ENCODE peak calls at places on chromosomes 13 and 19, in nine cellular contexts. One of them, this sample, is unnamed.

GRCh38 chr13:99063178-99063577 is 85.3 kb upstream of the DOCK9 start:
- DNase-seq in brain microvascular endothelial cell: no peak
- DNase-seq in AG10803: no peak
- DNase-seq in HFFc6: no peak
- DNase-seq in neural progenitor cell: no peak
- DNase-seq in PC-3: no peak
- DNase-seq in ovary: no peak
- DNase-seq in fibroblast of mammary gland: no peak
- DNase-seq in HCT116: no peak
- DNase-seq in this sample: no peak

GRCh38 chr13:73162912-73163911 is 104.4 kb downstream of the KLF5 start:
- DNase-seq in brain microvascular endothelial cell: no peak
- DNase-seq in AG10803: no peak
- DNase-seq in HFFc6: no peak
- DNase-seq in neural progenitor cell: no peak
- DNase-seq in PC-3: peak; percentile 62
- DNase-seq in ovary: no peak
- DNase-seq in fibroblast of mammary gland: no peak
- DNase-seq in HCT116: peak; percentile 7
- DNase-seq in this sample: no peak

GRCh38 chr13:99280166-99280565 is 22.0 kb upstream of the GPR18 start:
- DNase-seq in brain microvascular endothelial cell: peak; percentile 42
- DNase-seq in AG10803: peak; percentile 85
- DNase-seq in HFFc6: no peak
- DNase-seq in neural progenitor cell: no peak
- DNase-seq in PC-3: no peak
- DNase-seq in ovary: no peak
- DNase-seq in fibroblast of mammary gland: peak; percentile 82
- DNase-seq in HCT116: no peak
- DNase-seq in this sample: no peak

GRCh38 chr13:32829269-32829668 is 187.0 kb upstream of the KL start:
- DNase-seq in brain microvascular endothelial cell: peak; percentile 11
- DNase-seq in AG10803: no peak
- DNase-seq in HFFc6: no peak
- DNase-seq in neural progenitor cell: no peak
- DNase-seq in PC-3: peak; percentile 12
- DNase-seq in ovary: no peak
- DNase-seq in fibroblast of mammary gland: no peak
- DNase-seq in HCT116: no peak
- DNase-seq in this sample: no peak

GRCh38 chr13:27919299-27919933 is 384 bp upstream of the PDX1 start:
- DNase-seq in brain microvascular endothelial cell: no peak
- DNase-seq in AG10803: no peak
- DNase-seq in HFFc6: no peak
- DNase-seq in neural progenitor cell: no peak
- DNase-seq in PC-3: no peak
- DNase-seq in ovary: no peak
- DNase-seq in fibroblast of mammary gland: no peak
- DNase-seq in HCT116: peak; percentile 45
- DNase-seq in this sample: no peak

GRCh38 chr13:114010401-114011101 is 36.7 kb upstream of the C13orf46 start:
- DNase-seq in brain microvascular endothelial cell: no peak
- DNase-seq in AG10803: no peak
- DNase-seq in HFFc6: peak; percentile 21
- DNase-seq in neural progenitor cell: no peak
- DNase-seq in PC-3: no peak
- DNase-seq in ovary: no peak
- DNase-seq in fibroblast of mammary gland: no peak
- DNase-seq in HCT116: no peak
- DNase-seq in this sample: no peak

GRCh38 chr13:38538412-38538811 is 148.5 kb upstream of the FREM2 start:
- DNase-seq in brain microvascular endothelial cell: no peak
- DNase-seq in AG10803: no peak
- DNase-seq in HFFc6: no peak
- DNase-seq in neural progenitor cell: peak; percentile 34
- DNase-seq in PC-3: no peak
- DNase-seq in ovary: no peak
- DNase-seq in fibroblast of mammary gland: no peak
- DNase-seq in HCT116: no peak
- DNase-seq in this sample: peak; percentile 2

GRCh38 chr19:41421314-41421713 is 5.9 kb downstream of the B3GNT8 start:
- DNase-seq in brain microvascular endothelial cell: no peak
- DNase-seq in AG10803: no peak
- DNase-seq in HFFc6: no peak
- DNase-seq in neural progenitor cell: no peak
- DNase-seq in PC-3: no peak
- DNase-seq in ovary: no peak
- DNase-seq in fibroblast of mammary gland: no peak
- DNase-seq in HCT116: no peak
- DNase-seq in this sample: no peak

GRCh38 chr19:47633516-47633915 is 24.6 kb downstream of the BICRA start:
- DNase-seq in brain microvascular endothelial cell: no peak
- DNase-seq in AG10803: no peak
- DNase-seq in HFFc6: no peak
- DNase-seq in neural progenitor cell: no peak
- DNase-seq in PC-3: peak; percentile 73
- DNase-seq in ovary: no peak
- DNase-seq in fibroblast of mammary gland: no peak
- DNase-seq in HCT116: peak; percentile 51
- DNase-seq in this sample: no peak

GRCh38 chr19:13839938-13840750 is 36.8 kb upstream of the NANOS3 start:
- DNase-seq in brain microvascular endothelial cell: no peak
- DNase-seq in AG10803: peak; percentile 61
- DNase-seq in HFFc6: peak; percentile 75
- DNase-seq in neural progenitor cell: no peak
- DNase-seq in PC-3: peak; percentile 95
- DNase-seq in ovary: no peak
- DNase-seq in fibroblast of mammary gland: peak; percentile 50
- DNase-seq in HCT116: no peak
- DNase-seq in this sample: no peak

GRCh38 chr19:36547001-36547732 is 19.1 kb upstream of the ZNF260 start:
- DNase-seq in brain microvascular endothelial cell: no peak
- DNase-seq in AG10803: no peak
- DNase-seq in HFFc6: no peak
- DNase-seq in neural progenitor cell: no peak
- DNase-seq in PC-3: peak; percentile 1
- DNase-seq in ovary: no peak
- DNase-seq in fibroblast of mammary gland: peak; percentile 25
- DNase-seq in HCT116: no peak
- DNase-seq in this sample: no peak

GRCh38 chr13:61136101-61136500 is 279.5 kb downstream of the PCDH20 start:
- DNase-seq in brain microvascular endothelial cell: no peak
- DNase-seq in AG10803: no peak
- DNase-seq in HFFc6: no peak
- DNase-seq in neural progenitor cell: no peak
- DNase-seq in PC-3: no peak
- DNase-seq in ovary: no peak
- DNase-seq in fibroblast of mammary gland: no peak
- DNase-seq in HCT116: no peak
- DNase-seq in this sample: no peak

GRCh38 chr19:3573162-3573857 is 566 bp downstream of the HMG20B start:
- DNase-seq in brain microvascular endothelial cell: no peak
- DNase-seq in AG10803: no peak
- DNase-seq in HFFc6: no peak
- DNase-seq in neural progenitor cell: peak; percentile 61
- DNase-seq in PC-3: no peak
- DNase-seq in ovary: no peak
- DNase-seq in fibroblast of mammary gland: no peak
- DNase-seq in HCT116: no peak
- DNase-seq in this sample: peak; percentile 54

GRCh38 chr19:7257148-7258041 is 36.8 kb downstream of the INSR start:
- DNase-seq in brain microvascular endothelial cell: peak; percentile 44
- DNase-seq in AG10803: peak; percentile 35
- DNase-seq in HFFc6: peak; percentile 0
- DNase-seq in neural progenitor cell: no peak
- DNase-seq in PC-3: peak; percentile 65
- DNase-seq in ovary: peak; percentile 77
- DNase-seq in fibroblast of mammary gland: peak; percentile 73
- DNase-seq in HCT116: peak; percentile 72
- DNase-seq in this sample: no peak

DNA sequence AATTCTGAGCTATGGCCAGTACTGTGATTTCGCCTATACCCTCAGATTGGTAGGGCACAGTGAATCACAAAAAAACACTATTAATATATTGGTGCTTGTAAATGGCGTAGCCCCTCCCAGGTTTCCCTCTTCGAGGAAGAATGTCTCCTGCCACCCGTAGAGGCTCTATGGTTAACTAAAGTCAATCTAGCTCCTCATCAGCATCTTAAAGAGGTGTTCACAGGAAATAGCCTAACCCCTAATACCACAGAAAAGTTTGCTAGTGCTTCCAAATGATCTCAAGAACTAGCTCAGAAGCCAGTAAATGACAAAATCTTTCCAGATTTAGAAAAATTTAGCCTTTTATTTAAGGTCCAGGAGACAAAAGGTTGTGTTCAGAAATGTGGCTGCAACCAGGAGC is 56.3 kb upstream of the DCT start:
- DNase-seq in brain microvascular endothelial cell: no peak
- DNase-seq in AG10803: no peak
- DNase-seq in HFFc6: no peak
- DNase-seq in neural progenitor cell: no peak
- DNase-seq in PC-3: no peak
- DNase-seq in ovary: no peak
- DNase-seq in fibroblast of mammary gland: no peak
- DNase-seq in HCT116: no peak
- DNase-seq in this sample: no peak
- TF ChIP-seq CTCF in brain microvascular endothelial cell: no peak
- TF ChIP-seq CTCF in AG10803: no peak
- TF ChIP-seq CTCF in HFFc6: no peak
- TF ChIP-seq CTCF in neural progenitor cell: no peak
- TF ChIP-seq CTCF in PC-3: no peak
- TF ChIP-seq CTCF in ovary: no peak
- TF ChIP-seq CTCF in fibroblast of mammary gland: no peak
- TF ChIP-seq CTCF in HCT116: no peak
- TF ChIP-seq CTCF in this sample: no peak

GRCh38 chr13:106535552-106536243 is at the start of gene EFNB2:
- DNase-seq in brain microvascular endothelial cell: peak; percentile 75
- DNase-seq in AG10803: peak; percentile 88
- DNase-seq in HFFc6: peak; percentile 76
- DNase-seq in neural progenitor cell: peak; percentile 99
- DNase-seq in PC-3: peak; percentile 94
- DNase-seq in ovary: peak; percentile 89
- DNase-seq in fibroblast of mammary gland: peak; percentile 87
- DNase-seq in HCT116: peak; percentile 85
- DNase-seq in this sample: peak; percentile 91
- TF ChIP-seq CTCF in brain microvascular endothelial cell: peak; percentile 3
- TF ChIP-seq CTCF in AG10803: no peak
- TF ChIP-seq CTCF in HFFc6: no peak
- TF ChIP-seq CTCF in neural progenitor cell: no peak
- TF ChIP-seq CTCF in PC-3: no peak
- TF ChIP-seq CTCF in ovary: no peak
- TF ChIP-seq CTCF in fibroblast of mammary gland: no peak
- TF ChIP-seq CTCF in HCT116: no peak
- TF ChIP-seq CTCF in this sample: no peak

DNA sequence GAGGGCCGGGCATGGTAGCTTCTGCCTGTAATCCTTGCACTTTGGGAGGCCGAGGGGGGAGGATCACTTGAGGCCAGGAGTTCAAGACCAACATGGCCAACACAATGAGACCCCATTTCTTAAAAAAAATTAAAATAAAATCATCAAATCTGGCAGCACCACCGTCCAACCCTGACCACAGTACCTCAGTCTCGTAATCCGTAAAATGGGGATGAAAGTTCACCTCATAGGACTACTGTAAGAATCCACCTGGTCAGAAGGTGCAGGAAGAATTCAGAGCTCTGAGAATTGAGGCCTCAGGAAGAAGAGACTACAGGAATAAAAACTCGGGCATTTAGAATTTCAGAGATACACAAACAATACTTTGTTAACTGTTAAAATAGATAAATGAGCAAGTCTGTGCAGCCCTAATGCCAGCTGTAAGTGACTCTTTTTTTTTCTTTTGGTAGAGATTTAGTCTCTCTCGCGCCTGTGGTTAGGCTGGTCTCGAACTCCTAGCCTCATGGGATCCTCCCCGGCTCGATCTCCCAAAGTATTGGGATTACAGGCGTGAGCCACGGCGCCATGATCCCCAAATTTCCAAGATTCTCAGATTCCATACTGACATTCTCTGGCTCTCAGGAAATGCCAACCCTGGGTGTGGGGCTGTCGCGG is 2.9 kb downstream of the PPP1R13L start:
- DNase-seq in brain microvascular endothelial cell: no peak
- DNase-seq in AG10803: no peak
- DNase-seq in HFFc6: no peak
- DNase-seq in neural progenitor cell: no peak
- DNase-seq in PC-3: no peak
- DNase-seq in ovary: no peak
- DNase-seq in fibroblast of mammary gland: no peak
- DNase-seq in HCT116: no peak
- DNase-seq in this sample: no peak
- TF ChIP-seq CTCF in brain microvascular endothelial cell: no peak
- TF ChIP-seq CTCF in AG10803: no peak
- TF ChIP-seq CTCF in HFFc6: no peak
- TF ChIP-seq CTCF in neural progenitor cell: no peak
- TF ChIP-seq CTCF in PC-3: no peak
- TF ChIP-seq CTCF in ovary: no peak
- TF ChIP-seq CTCF in fibroblast of mammary gland: no peak
- TF ChIP-seq CTCF in HCT116: no peak
- TF ChIP-seq CTCF in this sample: no peak

GRCh38 chr19:34559045-34559444 is 77.5 kb downstream of the WTIP start:
- DNase-seq in brain microvascular endothelial cell: no peak
- DNase-seq in AG10803: no peak
- DNase-seq in HFFc6: no peak
- DNase-seq in neural progenitor cell: no peak
- DNase-seq in PC-3: no peak
- DNase-seq in ovary: no peak
- DNase-seq in fibroblast of mammary gland: no peak
- DNase-seq in HCT116: no peak
- DNase-seq in this sample: no peak

GRCh38 chr19:34556500-34556899 is 74.9 kb downstream of the WTIP start:
- DNase-seq in brain microvascular endothelial cell: peak; percentile 34
- DNase-seq in AG10803: peak; percentile 25
- DNase-seq in HFFc6: no peak
- DNase-seq in neural progenitor cell: peak; percentile 65
- DNase-seq in PC-3: peak; percentile 30
- DNase-seq in ovary: no peak
- DNase-seq in fibroblast of mammary gland: peak; percentile 77
- DNase-seq in HCT116: peak; percentile 10
- DNase-seq in this sample: peak; percentile 25

GRCh38 chr19:34560229-34560628 is 78.7 kb downstream of the WTIP start:
- DNase-seq in brain microvascular endothelial cell: no peak
- DNase-seq in AG10803: no peak
- DNase-seq in HFFc6: no peak
- DNase-seq in neural progenitor cell: no peak
- DNase-seq in PC-3: no peak
- DNase-seq in ovary: no peak
- DNase-seq in fibroblast of mammary gland: no peak
- DNase-seq in HCT116: no peak
- DNase-seq in this sample: no peak

GRCh38 chr19:34549833-34550232 is 68.3 kb downstream of the WTIP start:
- DNase-seq in brain microvascular endothelial cell: no peak
- DNase-seq in AG10803: no peak
- DNase-seq in HFFc6: no peak
- DNase-seq in neural progenitor cell: no peak
- DNase-seq in PC-3: no peak
- DNase-seq in ovary: no peak
- DNase-seq in fibroblast of mammary gland: no peak
- DNase-seq in HCT116: no peak
- DNase-seq in this sample: no peak

DNA sequence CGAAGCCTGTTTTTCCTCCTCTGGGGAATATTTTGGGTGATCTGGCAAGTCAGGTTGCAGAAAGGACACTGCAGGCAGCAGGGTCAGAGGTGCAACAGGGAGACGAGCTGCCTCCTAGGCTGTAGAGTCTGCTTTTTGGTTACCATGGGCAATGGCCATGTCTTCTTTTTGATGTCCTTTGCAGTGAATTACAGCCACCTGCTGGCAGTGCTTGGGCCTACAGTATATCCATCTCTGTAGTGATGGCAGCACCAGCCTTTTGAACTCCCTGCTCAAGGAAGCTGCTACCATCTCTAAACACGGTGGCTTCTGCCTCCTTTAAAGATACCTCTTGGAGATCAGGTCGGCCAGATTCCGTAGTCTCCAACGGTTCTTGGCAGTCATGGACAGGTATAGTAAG is 73.9 kb downstream of the WTIP start:
- DNase-seq in brain microvascular endothelial cell: peak; percentile 25
- DNase-seq in AG10803: peak; percentile 3
- DNase-seq in HFFc6: peak; percentile 26
- DNase-seq in neural progenitor cell: peak; percentile 33
- DNase-seq in PC-3: peak; percentile 32
- DNase-seq in ovary: no peak
- DNase-seq in fibroblast of mammary gland: peak; percentile 3
- DNase-seq in HCT116: peak; percentile 24
- DNase-seq in this sample: no peak
- TF ChIP-seq CTCF in brain microvascular endothelial cell: peak; percentile 29
- TF ChIP-seq CTCF in AG10803: peak; percentile 20
- TF ChIP-seq CTCF in HFFc6: peak; percentile 65
- TF ChIP-seq CTCF in neural progenitor cell: peak; percentile 39
- TF ChIP-seq CTCF in PC-3: peak; percentile 44
- TF ChIP-seq CTCF in ovary: no peak
- TF ChIP-seq CTCF in fibroblast of mammary gland: no peak
- TF ChIP-seq CTCF in HCT116: peak; percentile 59
- TF ChIP-seq CTCF in this sample: no peak

This sample was measured in nephron progenitor cell.